ENCODE peak calls at places on chromosomes 1 and 21, in six cellular contexts. One of them, this sample, is unnamed.
A peak's percentile ranks its signal among the peaks of the same experiment; 100 is the strongest.

GRCh38 chr1:168582690-168583325 is 6.4 kb downstream of the XCL1 start:
- DNase-seq in posterior cingulate gyrus: no peak
- DNase-seq in activated gamma-delta T cell treated with anti-CD3 and anti-CD28 coated beads, Interleukin-2, amount 50 U/mL, for 16 hours: no peak
- DNase-seq in WTC11: no peak
- DNase-seq in hypothalamus: no peak
- DNase-seq in NCI-H1105 treated with DMSO at 0.1 percent for 48 hours: no peak
- DNase-seq in this sample: no peak

GRCh38 chr21:31593161-31593560 is 66.3 kb upstream of the SOD1 start:
- DNase-seq in posterior cingulate gyrus: no peak
- DNase-seq in hypothalamus: no peak
- DNase-seq in WTC11: no peak
- DNase-seq in NCI-H1105 treated with DMSO at 0.1 percent for 48 hours: no peak
- DNase-seq in activated gamma-delta T cell treated with anti-CD3 and anti-CD28 coated beads, Interleukin-2, amount 50 U/mL, for 16 hours: no peak
- DNase-seq in this sample: no peak

GRCh38 chr1:213250041-213250440 is 199.0 kb downstream of the RPS6KC1 start:
- DNase-seq in posterior cingulate gyrus: no peak
- DNase-seq in activated gamma-delta T cell treated with anti-CD3 and anti-CD28 coated beads, Interleukin-2, amount 50 U/mL, for 16 hours: no peak
- DNase-seq in WTC11: no peak
- DNase-seq in NCI-H1105 treated with DMSO at 0.1 percent for 48 hours: no peak
- DNase-seq in hypothalamus: no peak
- DNase-seq in this sample: no peak

GRCh38 chr1:33726274-33726804 is 137.5 kb upstream of the HMGB4 start:
- DNase-seq in posterior cingulate gyrus: no peak
- DNase-seq in WTC11: no peak
- DNase-seq in NCI-H1105 treated with DMSO at 0.1 percent for 48 hours: no peak
- DNase-seq in hypothalamus: no peak
- DNase-seq in activated gamma-delta T cell treated with anti-CD3 and anti-CD28 coated beads, Interleukin-2, amount 50 U/mL, for 16 hours: no peak
- DNase-seq in this sample: no peak

GRCh38 chr1:81230983-81231728 is 569.6 kb upstream of the ADGRL2 start:
- DNase-seq in activated gamma-delta T cell treated with anti-CD3 and anti-CD28 coated beads, Interleukin-2, amount 50 U/mL, for 16 hours: no peak
- DNase-seq in NCI-H1105 treated with DMSO at 0.1 percent for 48 hours: peak; percentile 70
- DNase-seq in WTC11: no peak
- DNase-seq in posterior cingulate gyrus: no peak
- DNase-seq in hypothalamus: no peak
- DNase-seq in this sample: no peak

GRCh38 chr1:172135076-172135672 is 285.3 kb upstream of the C1orf105 start:
- DNase-seq in activated gamma-delta T cell treated with anti-CD3 and anti-CD28 coated beads, Interleukin-2, amount 50 U/mL, for 16 hours: no peak
- DNase-seq in hypothalamus: no peak
- DNase-seq in WTC11: peak; percentile 18
- DNase-seq in posterior cingulate gyrus: no peak
- DNase-seq in NCI-H1105 treated with DMSO at 0.1 percent for 48 hours: no peak
- DNase-seq in this sample: no peak

GRCh38 chr1:191831572-191831971 is 326.7 kb upstream of the RGS18 start:
- DNase-seq in activated gamma-delta T cell treated with anti-CD3 and anti-CD28 coated beads, Interleukin-2, amount 50 U/mL, for 16 hours: no peak
- DNase-seq in NCI-H1105 treated with DMSO at 0.1 percent for 48 hours: no peak
- DNase-seq in hypothalamus: no peak
- DNase-seq in posterior cingulate gyrus: no peak
- DNase-seq in WTC11: no peak
- DNase-seq in this sample: no peak

GRCh38 chr1:212853658-212854057 is 4.4 kb upstream of the FLVCR1 start:
- DNase-seq in activated gamma-delta T cell treated with anti-CD3 and anti-CD28 coated beads, Interleukin-2, amount 50 U/mL, for 16 hours: no peak
- DNase-seq in hypothalamus: no peak
- DNase-seq in posterior cingulate gyrus: no peak
- DNase-seq in NCI-H1105 treated with DMSO at 0.1 percent for 48 hours: peak; percentile 2
- DNase-seq in WTC11: no peak
- DNase-seq in this sample: no peak

GRCh38 chr1:7228252-7228961 is 443.2 kb downstream of the CAMTA1 start:
- DNase-seq in NCI-H1105 treated with DMSO at 0.1 percent for 48 hours: no peak
- DNase-seq in posterior cingulate gyrus: no peak
- DNase-seq in hypothalamus: no peak
- DNase-seq in activated gamma-delta T cell treated with anti-CD3 and anti-CD28 coated beads, Interleukin-2, amount 50 U/mL, for 16 hours: no peak
- DNase-seq in WTC11: no peak
- DNase-seq in this sample: no peak

GRCh38 chr1:175978476-175978875 is 228.6 kb downstream of the COP1 start:
- DNase-seq in NCI-H1105 treated with DMSO at 0.1 percent for 48 hours: no peak
- DNase-seq in hypothalamus: no peak
- DNase-seq in WTC11: no peak
- DNase-seq in activated gamma-delta T cell treated with anti-CD3 and anti-CD28 coated beads, Interleukin-2, amount 50 U/mL, for 16 hours: no peak
- DNase-seq in posterior cingulate gyrus: no peak
- DNase-seq in this sample: no peak

GRCh38 chr1:206816390-206817287 is 44.3 kb upstream of the IL10 start:
- DNase-seq in posterior cingulate gyrus: no peak
- DNase-seq in activated gamma-delta T cell treated with anti-CD3 and anti-CD28 coated beads, Interleukin-2, amount 50 U/mL, for 16 hours: no peak
- DNase-seq in hypothalamus: no peak
- DNase-seq in WTC11: no peak
- DNase-seq in NCI-H1105 treated with DMSO at 0.1 percent for 48 hours: no peak
- DNase-seq in this sample: no peak

GRCh38 chr1:34851431-34852105 is 8.0 kb downstream of the SMIM12 start:
- DNase-seq in posterior cingulate gyrus: peak; percentile 77
- DNase-seq in NCI-H1105 treated with DMSO at 0.1 percent for 48 hours: no peak
- DNase-seq in activated gamma-delta T cell treated with anti-CD3 and anti-CD28 coated beads, Interleukin-2, amount 50 U/mL, for 16 hours: no peak
- DNase-seq in hypothalamus: no peak
- DNase-seq in WTC11: no peak
- DNase-seq in this sample: peak; percentile 13

GRCh38 chr1:230176871-230177411 is 109.9 kb downstream of the GALNT2 start:
- DNase-seq in activated gamma-delta T cell treated with anti-CD3 and anti-CD28 coated beads, Interleukin-2, amount 50 U/mL, for 16 hours: no peak
- DNase-seq in NCI-H1105 treated with DMSO at 0.1 percent for 48 hours: no peak
- DNase-seq in posterior cingulate gyrus: peak; percentile 95
- DNase-seq in WTC11: no peak
- DNase-seq in hypothalamus: peak; percentile 59
- DNase-seq in this sample: peak; percentile 41

GRCh38 chr1:33152685-33153432 is 29.0 kb downstream of the TRIM62 start:
- DNase-seq in posterior cingulate gyrus: peak; percentile 94
- DNase-seq in hypothalamus: peak; percentile 44
- DNase-seq in NCI-H1105 treated with DMSO at 0.1 percent for 48 hours: peak; percentile 33
- DNase-seq in activated gamma-delta T cell treated with anti-CD3 and anti-CD28 coated beads, Interleukin-2, amount 50 U/mL, for 16 hours: no peak
- DNase-seq in WTC11: peak; percentile 78
- DNase-seq in this sample: peak; percentile 52

GRCh38 chr1:184160942-184161698 is 109.6 kb downstream of the TSEN15 start:
- DNase-seq in activated gamma-delta T cell treated with anti-CD3 and anti-CD28 coated beads, Interleukin-2, amount 50 U/mL, for 16 hours: no peak
- DNase-seq in hypothalamus: no peak
- DNase-seq in WTC11: no peak
- DNase-seq in posterior cingulate gyrus: no peak
- DNase-seq in NCI-H1105 treated with DMSO at 0.1 percent for 48 hours: no peak
- DNase-seq in this sample: no peak

GRCh38 chr1:20290624-20291597 is at the start of gene VWA5B1:
- DNase-seq in hypothalamus: no peak
- DNase-seq in activated gamma-delta T cell treated with anti-CD3 and anti-CD28 coated beads, Interleukin-2, amount 50 U/mL, for 16 hours: no peak
- DNase-seq in posterior cingulate gyrus: no peak
- DNase-seq in WTC11: peak; percentile 76
- DNase-seq in NCI-H1105 treated with DMSO at 0.1 percent for 48 hours: no peak
- DNase-seq in this sample: no peak

GRCh38 chr1:93814059-93814794 is 64.8 kb downstream of the DNTTIP2 start:
- DNase-seq in NCI-H1105 treated with DMSO at 0.1 percent for 48 hours: peak; percentile 73
- DNase-seq in WTC11: peak; percentile 65
- DNase-seq in hypothalamus: peak; percentile 57
- DNase-seq in activated gamma-delta T cell treated with anti-CD3 and anti-CD28 coated beads, Interleukin-2, amount 50 U/mL, for 16 hours: peak; percentile 21
- DNase-seq in posterior cingulate gyrus: no peak
- DNase-seq in this sample: peak; percentile 32

GRCh38 chr1:5596651-5597050 is 395.6 kb downstream of the NPHP4 start:
- DNase-seq in activated gamma-delta T cell treated with anti-CD3 and anti-CD28 coated beads, Interleukin-2, amount 50 U/mL, for 16 hours: no peak
- DNase-seq in WTC11: no peak
- DNase-seq in NCI-H1105 treated with DMSO at 0.1 percent for 48 hours: no peak
- DNase-seq in posterior cingulate gyrus: peak; percentile 82
- DNase-seq in hypothalamus: no peak
- DNase-seq in this sample: no peak

GRCh38 chr1:61741682-61742619 is at the start of gene PATJ:
- DNase-seq in hypothalamus: peak; percentile 31
- DNase-seq in NCI-H1105 treated with DMSO at 0.1 percent for 48 hours: peak; percentile 83
- DNase-seq in WTC11: peak; percentile 81
- DNase-seq in activated gamma-delta T cell treated with anti-CD3 and anti-CD28 coated beads, Interleukin-2, amount 50 U/mL, for 16 hours: peak; percentile 41
- DNase-seq in posterior cingulate gyrus: peak; percentile 88
- DNase-seq in this sample: peak; percentile 12

GRCh38 chr1:160646711-160647328 is at the start of gene SLAMF1:
- DNase-seq in NCI-H1105 treated with DMSO at 0.1 percent for 48 hours: no peak
- DNase-seq in posterior cingulate gyrus: no peak
- DNase-seq in hypothalamus: no peak
- DNase-seq in WTC11: no peak
- DNase-seq in activated gamma-delta T cell treated with anti-CD3 and anti-CD28 coated beads, Interleukin-2, amount 50 U/mL, for 16 hours: no peak
- DNase-seq in this sample: no peak

GRCh38 chr1:109980324-109981127 is 4.0 kb upstream of the AHCYL1 start:
- DNase-seq in posterior cingulate gyrus: no peak
- DNase-seq in activated gamma-delta T cell treated with anti-CD3 and anti-CD28 coated beads, Interleukin-2, amount 50 U/mL, for 16 hours: no peak
- DNase-seq in WTC11: peak; percentile 53
- DNase-seq in hypothalamus: no peak
- DNase-seq in NCI-H1105 treated with DMSO at 0.1 percent for 48 hours: no peak
- DNase-seq in this sample: no peak

GRCh38 chr1:231318015-231318355 is 19.7 kb downstream of the EXOC8 start:
- DNase-seq in NCI-H1105 treated with DMSO at 0.1 percent for 48 hours: no peak
- DNase-seq in WTC11: no peak
- DNase-seq in posterior cingulate gyrus: no peak
- DNase-seq in activated gamma-delta T cell treated with anti-CD3 and anti-CD28 coated beads, Interleukin-2, amount 50 U/mL, for 16 hours: no peak
- DNase-seq in hypothalamus: no peak
- DNase-seq in this sample: no peak

GRCh38 chr1:12180315-12180714 is 13.5 kb downstream of the TNFRSF1B start:
- DNase-seq in hypothalamus: peak; percentile 25
- DNase-seq in posterior cingulate gyrus: peak; percentile 93
- DNase-seq in activated gamma-delta T cell treated with anti-CD3 and anti-CD28 coated beads, Interleukin-2, amount 50 U/mL, for 16 hours: no peak
- DNase-seq in WTC11: no peak
- DNase-seq in NCI-H1105 treated with DMSO at 0.1 percent for 48 hours: no peak
- DNase-seq in this sample: no peak

GRCh38 chr1:71071720-71072119 is 9.1 kb downstream of the ZRANB2 start:
- DNase-seq in NCI-H1105 treated with DMSO at 0.1 percent for 48 hours: no peak
- DNase-seq in activated gamma-delta T cell treated with anti-CD3 and anti-CD28 coated beads, Interleukin-2, amount 50 U/mL, for 16 hours: no peak
- DNase-seq in WTC11: no peak
- DNase-seq in posterior cingulate gyrus: no peak
- DNase-seq in hypothalamus: no peak
- DNase-seq in this sample: no peak

GRCh38 chr1:203327684-203328457 is 22.6 kb downstream of the BTG2 start:
- DNase-seq in activated gamma-delta T cell treated with anti-CD3 and anti-CD28 coated beads, Interleukin-2, amount 50 U/mL, for 16 hours: peak; percentile 40
- DNase-seq in hypothalamus: peak; percentile 85
- DNase-seq in posterior cingulate gyrus: peak; percentile 96
- DNase-seq in NCI-H1105 treated with DMSO at 0.1 percent for 48 hours: no peak
- DNase-seq in WTC11: no peak
- DNase-seq in this sample: peak; percentile 63

GRCh38 chr1:169018751-169019150 is 87.7 kb upstream of the ATP1B1 start:
- DNase-seq in NCI-H1105 treated with DMSO at 0.1 percent for 48 hours: no peak
- DNase-seq in WTC11: no peak
- DNase-seq in hypothalamus: no peak
- DNase-seq in posterior cingulate gyrus: no peak
- DNase-seq in activated gamma-delta T cell treated with anti-CD3 and anti-CD28 coated beads, Interleukin-2, amount 50 U/mL, for 16 hours: no peak
- DNase-seq in this sample: no peak

GRCh38 chr1:181090653-181091126 is 2.2 kb downstream of the IER5 start:
- DNase-seq in activated gamma-delta T cell treated with anti-CD3 and anti-CD28 coated beads, Interleukin-2, amount 50 U/mL, for 16 hours: no peak
- DNase-seq in NCI-H1105 treated with DMSO at 0.1 percent for 48 hours: no peak
- DNase-seq in WTC11: no peak
- DNase-seq in posterior cingulate gyrus: no peak
- DNase-seq in hypothalamus: no peak
- DNase-seq in this sample: no peak

GRCh38 chr1:231639819-231640218 is 13.2 kb downstream of the DISC1 start:
- DNase-seq in activated gamma-delta T cell treated with anti-CD3 and anti-CD28 coated beads, Interleukin-2, amount 50 U/mL, for 16 hours: no peak
- DNase-seq in hypothalamus: no peak
- DNase-seq in WTC11: no peak
- DNase-seq in NCI-H1105 treated with DMSO at 0.1 percent for 48 hours: no peak
- DNase-seq in posterior cingulate gyrus: no peak
- DNase-seq in this sample: no peak

GRCh38 chr1:107748529-107748928 is 216.5 kb downstream of the VAV3 start:
- DNase-seq in posterior cingulate gyrus: no peak
- DNase-seq in hypothalamus: no peak
- DNase-seq in NCI-H1105 treated with DMSO at 0.1 percent for 48 hours: peak; percentile 42
- DNase-seq in WTC11: no peak
- DNase-seq in activated gamma-delta T cell treated with anti-CD3 and anti-CD28 coated beads, Interleukin-2, amount 50 U/mL, for 16 hours: no peak
- DNase-seq in this sample: no peak

GRCh38 chr1:215863796-215864195 is 296.7 kb downstream of the KCTD3 start:
- DNase-seq in activated gamma-delta T cell treated with anti-CD3 and anti-CD28 coated beads, Interleukin-2, amount 50 U/mL, for 16 hours: no peak
- DNase-seq in posterior cingulate gyrus: no peak
- DNase-seq in WTC11: no peak
- DNase-seq in hypothalamus: no peak
- DNase-seq in NCI-H1105 treated with DMSO at 0.1 percent for 48 hours: no peak
- DNase-seq in this sample: no peak

GRCh38 chr1:15810073-15810472 is 2.6 kb upstream of the UQCRHL start:
- DNase-seq in WTC11: no peak
- DNase-seq in hypothalamus: no peak
- DNase-seq in activated gamma-delta T cell treated with anti-CD3 and anti-CD28 coated beads, Interleukin-2, amount 50 U/mL, for 16 hours: no peak
- DNase-seq in posterior cingulate gyrus: no peak
- DNase-seq in NCI-H1105 treated with DMSO at 0.1 percent for 48 hours: no peak
- DNase-seq in this sample: no peak

GRCh38 chr21:17925900-17926299 is 106.7 kb upstream of the C21orf91 start:
- DNase-seq in activated gamma-delta T cell treated with anti-CD3 and anti-CD28 coated beads, Interleukin-2, amount 50 U/mL, for 16 hours: no peak
- DNase-seq in hypothalamus: no peak
- DNase-seq in posterior cingulate gyrus: no peak
- DNase-seq in WTC11: no peak
- DNase-seq in NCI-H1105 treated with DMSO at 0.1 percent for 48 hours: peak; percentile 64
- DNase-seq in this sample: no peak

This sample was measured in substantia nigra.